ENCODE peak calls at places on chromosome 14, in five cellular contexts. E, W, M, B and J are unnamed samples.

GRCh38 chr14:31955941-31956579 is 121.0 kb upstream of the ARHGAP5 start:
- DNase-seq in E (no peak), W (no peak), M (no peak), B (no peak), J (no peak)

GRCh38 chr14:74959596-74960180 is 4.3 kb upstream of the PGF start:
- DNase-seq in E (no peak), W (no peak), M (no peak), B (no peak), J (no peak)

GRCh38 chr14:105878125-105878524 is 351.7 kb downstream of the TMEM121 start:
- DNase-seq in E (no peak), W (no peak), M (no peak), B (no peak), J (no peak)

GRCh38 chr14:23358553-23359166 is 6.0 kb upstream of the SLC22A17 start:
- DNase-seq in E (no peak), W (no peak), M (no peak), B (no peak), J (no peak)

GRCh38 chr14:70871001-70871400 is 36.3 kb upstream of the PCNX1 start:
- DNase-seq in E (no peak), W (no peak), M (no peak), B (no peak), J (no peak)

GRCh38 chr14:72740966-72741835 is 152.7 kb downstream of the DPF3 start:
- DNase-seq in E (no peak), W (no peak), M (no peak), B (no peak), J (no peak)

GRCh38 chr14:68392393-68393085 is 400.3 kb downstream of the ZFP36L1 start:
- DNase-seq in E (no peak), W (peak), M (no peak), B (no peak), J (no peak)

GRCh38 chr14:50399251-50400032 is 2.8 kb upstream of the CDKL1 start:
- DNase-seq in E (no peak), W (no peak), M (no peak), B (no peak), J (no peak)

GRCh38 chr14:89690139-89690538 is 264.4 kb downstream of the EFCAB11 start:
- DNase-seq in E (no peak), W (no peak), M (no peak), B (no peak), J (no peak)

GRCh38 chr14:50013198-50013918 is 103.0 kb downstream of the VCPKMT start:
- DNase-seq in E (no peak), W (peak), M (no peak), B (no peak), J (no peak)

GRCh38 chr14:22610931-22611330 is 12.8 kb downstream of the ABHD4 start:
- DNase-seq in E (no peak), W (no peak), M (no peak), B (no peak), J (no peak)

GRCh38 chr14:30896435-30896834 is 22.1 kb downstream of the COCH start:
- DNase-seq in E (no peak), W (no peak), M (no peak), B (no peak), J (no peak)

GRCh38 chr14:68694516-68695235 is 98.2 kb downstream of the ZFP36L1 start:
- DNase-seq in E (no peak), W (no peak), M (no peak), B (no peak), J (no peak)

GRCh38 chr14:61280526-61281185 is 482 bp downstream of the TMEM30B start:
- DNase-seq in E (no peak), W (no peak), M (peak), B (no peak), J (no peak)

GRCh38 chr14:21042918-21043317 is 756 bp downstream of the RNASE7 start:
- DNase-seq in E (no peak), W (no peak), M (no peak), B (no peak), J (no peak)

DNA sequence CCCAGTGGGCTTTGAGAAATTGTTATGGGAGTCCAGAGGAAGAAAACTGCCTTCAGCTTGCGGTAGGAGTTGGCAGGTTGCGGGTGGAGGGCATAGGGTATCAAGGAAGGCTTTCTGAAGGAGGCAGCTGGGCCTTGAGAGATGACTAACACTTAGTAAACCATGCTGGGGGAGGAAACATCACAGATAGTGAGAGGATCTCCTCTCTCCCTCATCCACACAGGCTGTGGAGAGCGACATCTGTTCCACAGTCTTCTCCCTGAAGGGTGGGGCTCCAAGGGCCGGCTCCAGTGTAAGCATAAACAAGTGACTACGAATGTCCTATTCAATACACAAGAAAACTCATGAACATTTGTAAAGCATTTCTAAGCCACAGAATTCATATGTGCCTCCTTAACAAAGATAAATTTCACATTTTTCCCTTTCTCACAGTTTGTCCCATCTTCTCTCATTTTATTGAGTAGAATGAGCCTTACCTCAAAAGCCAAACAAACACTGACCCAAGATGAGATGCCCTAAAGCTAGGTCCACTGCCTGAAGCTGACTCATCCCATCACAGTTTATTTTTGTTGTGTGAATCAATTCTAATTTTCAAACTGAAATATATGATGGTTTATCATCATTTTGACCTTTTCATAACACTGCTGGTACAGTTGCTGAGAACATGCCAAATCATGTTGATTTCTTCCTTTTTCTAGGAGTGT is 227.9 kb downstream of the SLC25A21 start:
- DNase-seq in E (no peak), W (no peak), M (no peak), B (no peak), J (no peak)
- TF ChIP-seq FOXM1 in E (no peak), W (no peak), M (no peak), B (no peak), J (no peak)

GRCh38 chr14:99976681-99977080 is 88.5 kb upstream of the EVL start:
- DNase-seq in E (no peak), W (no peak), M (no peak), B (no peak), J (no peak)
- TF ChIP-seq FOXM1 in E (no peak), W (no peak), M (no peak), B (no peak), J (no peak)

GRCh38 chr14:100375273-100375962 is 52.3 kb downstream of the SLC25A47 start:
- DNase-seq in E (no peak), W (peak), M (peak), B (peak), J (peak)
- TF ChIP-seq FOXM1 in E (no peak), W (no peak), M (no peak), B (no peak), J (no peak)

GRCh38 chr14:100240725-100241032 is 1.7 kb downstream of the YY1 start:
- DNase-seq in E (no peak), W (no peak), M (no peak), B (no peak), J (no peak)

GRCh38 chr14:100239840-100240724 is 1.1 kb downstream of the YY1 start:
- DNase-seq in E (peak), W (peak), M (peak), B (peak), J (no peak)

GRCh38 chr14:100238419-100239199 is at the start of gene YY1:
- DNase-seq in E (peak), W (peak), M (peak), B (peak), J (peak)

GRCh38 chr14:100239200-100239839 is 376 bp downstream of the YY1 start:
- DNase-seq in E (no peak), W (no peak), M (no peak), B (peak), J (no peak)

GRCh38 chr14:100241279-100241678 is 2.3 kb downstream of the YY1 start:
- DNase-seq in E (no peak), W (no peak), M (no peak), B (no peak), J (no peak)
- TF ChIP-seq FOXM1 in E (no peak), W (no peak), M (no peak), B (no peak), J (no peak)

DNA sequence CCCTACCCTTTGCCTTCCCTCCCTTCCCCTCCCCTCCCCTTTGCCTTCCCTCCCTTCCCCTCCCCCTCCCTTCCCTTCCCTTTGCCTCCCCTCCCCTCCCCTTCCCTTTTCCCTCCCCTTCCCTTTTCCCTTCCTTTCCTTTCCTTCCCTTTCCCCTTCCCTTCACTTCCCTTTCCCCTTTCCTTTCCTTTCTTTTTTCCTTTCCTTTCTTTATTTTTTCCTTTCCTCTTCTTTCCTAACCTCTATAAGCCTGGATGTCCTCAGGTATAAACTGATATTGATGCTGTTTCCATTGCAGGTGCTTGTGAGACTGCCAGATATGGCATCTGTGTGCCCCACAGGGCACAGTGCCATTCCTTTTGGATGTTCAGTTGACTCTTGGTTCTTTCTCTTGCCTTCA is 163.2 kb downstream of the ESRRB start:
- DNase-seq in E (no peak), W (no peak), M (no peak), B (no peak), J (no peak)
- TF ChIP-seq FOXM1 in E (no peak), W (no peak), M (no peak), B (no peak), J (no peak)

DNA sequence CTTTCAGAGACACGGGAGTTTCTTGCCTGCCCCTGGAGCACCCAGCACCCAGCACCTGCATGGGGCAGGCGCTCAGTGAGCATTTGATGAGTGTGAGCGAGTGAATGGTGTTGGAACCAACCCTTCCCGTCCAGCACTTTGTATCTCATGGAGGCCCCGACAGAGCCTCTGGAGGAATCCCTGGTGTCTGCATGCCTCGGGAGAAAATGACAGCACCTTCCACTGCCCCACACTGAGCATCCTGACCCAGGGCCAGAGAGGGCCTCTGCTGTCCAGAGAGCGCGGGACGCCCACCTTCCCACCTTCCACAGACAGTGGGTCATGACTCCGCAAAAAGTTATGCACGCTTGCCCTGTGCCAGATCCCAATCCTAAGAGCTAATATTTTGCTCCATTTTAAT is 103.0 kb upstream of the BCL11B start:
- DNase-seq in E (no peak), W (no peak), M (peak), B (no peak), J (no peak)
- TF ChIP-seq FOXM1 in E (no peak), W (no peak), M (no peak), B (no peak), J (no peak)